ENCODE peak calls at places on chromosomes 11 and 22, in four cellular contexts. T is Peyer's patch, O is SJSA1, H is amygdala. M is an unnamed sample.

GRCh38 chr22:26797910-26798309 is 140.5 kb downstream of the MIAT start:
- DNase-seq in H (no peak), T (no peak), O (no peak), M (no peak)

GRCh38 chr11:70099578-70100282 is 21.6 kb downstream of the ANO1 start:
- DNase-seq in T (no peak), O (no peak), H (no peak), M (no peak)

GRCh38 chr22:35634015-35634414 is 14.2 kb upstream of the APOL6 start:
- DNase-seq in O (no peak), T (no peak), H (no peak), M (no peak)

GRCh38 chr22:48500481-48501230 is 1327.0 kb downstream of the BRD1 start:
- DNase-seq in T (no peak), O (no peak), H (no peak), M (no peak)

GRCh38 chr11:46457659-46458058 is 66.1 kb upstream of the CHRM4 start:
- DNase-seq in H (no peak), O (no peak), T (no peak), M (no peak)

GRCh38 chr11:46845440-46845739 is 690 bp downstream of the CKAP5 start:
- DNase-seq in H (no peak), O (no peak), T (no peak), M (no peak)

GRCh38 chr22:28938286-28938833 is 55.0 kb downstream of the ZNRF3 start:
- DNase-seq in O (no peak), H (no peak), T (no peak), M (no peak)

GRCh38 chr22:46777609-46777970 is 15.1 kb downstream of the TBC1D22A start:
- DNase-seq in T (peak), O (no peak), H (no peak), M (no peak)

GRCh38 chr11:9313648-9314290 is 624 bp downstream of the TMEM41B start:
- DNase-seq in O (no peak), H (no peak), T (peak), M (no peak)

GRCh38 chr11:118353084-118353710 is 6.2 kb upstream of the UBE4A start:
- DNase-seq in T (no peak), O (no peak), H (no peak), M (no peak)

GRCh38 chr11:16605971-16606783 is 132.3 kb upstream of the C11orf58 start:
- DNase-seq in O (peak), H (peak), T (peak), M (peak)

GRCh38 chr22:44859641-44860040 is 107.3 kb downstream of the ARHGAP8 start:
- DNase-seq in O (no peak), H (no peak), T (no peak), M (no peak)

M was measured in tibial nerve.